ENCODE peak calls at places on chromosomes 13 and 19, in ten cellular contexts. A is adrenal gland; N is fibroblast of lung; Y is CD4-positive, alpha-beta T cell; S is CD8-positive, alpha-beta memory T cell; D is tibial nerve; V is heart left ventricle; K is Peyer's patch; I is left ventricle myocardium inferior; U is breast epithelium. P is an unnamed sample.

GRCh38 chr13:20869540-20869939 is 33.0 kb downstream of the XPO4 start:
- DNase-seq in A (no peak), N (no peak), Y (no peak), S (no peak), D (no peak), V (no peak), K (no peak), I (no peak), U (no peak), P (no peak)

GRCh38 chr13:26600345-26600761 is 42.9 kb downstream of the WASF3 start:
- DNase-seq in A (no peak), N (peak; percentile 42), Y (no peak), S (no peak), D (peak; percentile 41), V (no peak), K (no peak), I (no peak), U (no peak), P (no peak)

GRCh38 chr13:93004919-93005318 is 221.7 kb upstream of the GPC6 start:
- DNase-seq in A (no peak), N (peak; percentile 17), Y (no peak), S (no peak), D (no peak), V (no peak), K (no peak), I (no peak), U (no peak), P (no peak)

GRCh38 chr13:59061621-59062020 is 1102.1 kb downstream of the DIAPH3 start:
- DNase-seq in A (no peak), N (no peak), Y (no peak), S (no peak), D (no peak), V (no peak), K (no peak), I (no peak), U (no peak), P (no peak)

GRCh38 chr13:97743946-97744345 is 209.5 kb upstream of the IPO5 start:
- DNase-seq in A (no peak), N (no peak), Y (no peak), S (no peak), D (no peak), V (no peak), K (no peak), I (no peak), U (no peak), P (no peak)

GRCh38 chr19:29893606-29894284 is 48.3 kb upstream of the URI1 start:
- DNase-seq in A (peak; percentile 60), N (no peak), Y (no peak), S (no peak), D (no peak), V (no peak), K (no peak), I (no peak), U (no peak), P (no peak)

GRCh38 chr13:98506343-98507059 is 70.4 kb downstream of the STK24 start:
- DNase-seq in A (no peak), N (peak; percentile 11), Y (no peak), S (no peak), D (no peak), V (no peak), K (peak; percentile 13), I (no peak), U (no peak), P (no peak)

GRCh38 chr19:55118401-55118991 is 1.1 kb upstream of the PPP1R12C start:
- DNase-seq in A (peak; percentile 74), N (no peak), Y (no peak), S (no peak), D (peak; percentile 41), V (peak; percentile 84), K (no peak), I (peak; percentile 65), U (no peak), P (no peak)

GRCh38 chr19:10876459-10877240 is 5.3 kb downstream of the CARM1 start:
- DNase-seq in A (no peak), N (no peak), Y (no peak), S (no peak), D (no peak), V (peak; percentile 85), K (no peak), I (peak; percentile 31), U (no peak), P (no peak)

GRCh38 chr13:30331331-30331771 is 24.0 kb upstream of the KATNAL1 start:
- DNase-seq in A (peak; percentile 68), N (no peak), Y (no peak), S (no peak), D (no peak), V (no peak), K (no peak), I (peak; percentile 22), U (no peak), P (no peak)

GRCh38 chr19:7729831-7730285 is 2.1 kb downstream of the CLEC4G start:
- DNase-seq in A (no peak), N (no peak), Y (no peak), S (no peak), D (no peak), V (no peak), K (no peak), I (no peak), U (no peak), P (no peak)

GRCh38 chr19:10797078-10797477 is 38.9 kb downstream of the TMED1 start:
- DNase-seq in A (no peak), N (no peak), Y (peak; percentile 43), S (peak; percentile 78), D (no peak), V (no peak), K (peak; percentile 41), I (no peak), U (no peak), P (no peak)

GRCh38 chr19:13164370-13165090 is 14.3 kb downstream of the IER2 start:
- DNase-seq in A (peak; percentile 75), N (peak; percentile 73), Y (peak; percentile 38), S (peak; percentile 42), D (no peak), V (peak; percentile 91), K (peak; percentile 55), I (peak; percentile 77), U (peak; percentile 65), P (no peak)

GRCh38 chr13:102141625-102142472 is 260.0 kb downstream of the FGF14 start:
- DNase-seq in A (no peak), N (peak; percentile 23), Y (no peak), S (no peak), D (no peak), V (no peak), K (no peak), I (no peak), U (no peak), P (no peak)

GRCh38 chr19:44731081-44731480 is 17.4 kb upstream of the BCL3 start:
- DNase-seq in A (no peak), N (no peak), Y (no peak), S (no peak), D (no peak), V (no peak), K (no peak), I (no peak), U (no peak), P (no peak)

GRCh38 chr13:113671066-113672001 is 4.3 kb downstream of the GRK1 start:
- DNase-seq in A (no peak), N (no peak), Y (no peak), S (no peak), D (no peak), V (peak; percentile 22), K (no peak), I (peak; percentile 11), U (no peak), P (no peak)

DNA sequence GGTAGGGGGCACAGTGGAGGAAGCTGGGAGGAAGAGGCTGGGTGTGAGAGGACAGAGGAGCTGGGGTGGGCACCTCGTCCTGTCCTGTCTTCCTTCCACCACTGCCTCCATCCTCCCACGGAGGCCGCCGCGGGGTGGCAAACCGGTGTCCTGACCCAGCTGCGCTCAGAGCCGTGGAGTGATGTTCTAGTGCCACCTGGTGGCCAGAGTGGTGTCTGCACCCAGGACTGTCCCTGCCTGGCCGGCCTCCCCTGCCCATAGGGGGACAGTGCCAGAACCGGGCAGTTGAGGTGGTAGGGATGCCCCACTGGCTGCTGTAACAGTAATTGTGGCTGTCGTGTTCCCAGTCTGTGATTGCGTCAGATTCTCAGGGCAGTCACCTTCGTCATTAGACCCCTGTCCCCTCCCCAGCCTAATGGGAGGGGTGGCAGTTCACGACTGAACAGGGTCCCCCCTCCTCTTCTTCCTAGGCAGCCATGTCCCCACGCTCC is 11.1 kb upstream of the ARRDC2 start:
- DNase-seq in A (peak; percentile 94), N (peak; percentile 29), Y (peak; percentile 83), S (peak; percentile 76), D (peak; percentile 91), V (peak; percentile 84), K (peak; percentile 82), I (peak; percentile 86), U (peak; percentile 80), P (peak; percentile 91)
- H3K27ac ChIP-seq in A (no peak overlapping the region), N (no peak overlapping the region), Y (no peak overlapping the region), S (no peak overlapping the region), D (no peak overlapping the region), V (no peak overlapping the region), K (no peak overlapping the region), I (no peak overlapping the region), U (no peak overlapping the region), P (no peak overlapping the region)

GRCh38 chr13:95552208-95552538 is 347 bp upstream of the CLDN10 start:
- DNase-seq in A (no peak), N (no peak), Y (no peak), S (no peak), D (no peak), V (no peak), K (no peak), I (no peak), U (no peak), P (no peak)
- H3K27me3 ChIP-seq in A (peaks cover 51% of the 10 kb centered on the region), N (peaks cover 50% of the 10 kb centered on the region), Y (peaks cover 56% of the 10 kb centered on the region), S (peaks cover 16% of the 10 kb centered on the region), D (no peaks in the 10 kb centered on the region), V (peaks cover 39% of the 10 kb centered on the region), K (peaks cover 24% of the 10 kb centered on the region), I (peaks cover 95% of the 10 kb centered on the region), U (peaks cover 61% of the 10 kb centered on the region), P (no peaks in the 10 kb centered on the region)

GRCh38 chr19:17953869-17954268 is 13.0 kb upstream of the KCNN1 start:
- DNase-seq in A (no peak), N (no peak), Y (no peak), S (no peak), D (no peak), V (no peak), K (no peak), I (no peak), U (no peak), P (no peak)
- H3K27ac ChIP-seq in A (no peak overlapping the region), N (no peak overlapping the region), Y (no peak overlapping the region), S (peak overlapping the region; percentile 30), D (no peak overlapping the region), V (no peak overlapping the region), K (no peak overlapping the region), I (no peak overlapping the region), U (no peak overlapping the region), P (no peak overlapping the region)

DNA sequence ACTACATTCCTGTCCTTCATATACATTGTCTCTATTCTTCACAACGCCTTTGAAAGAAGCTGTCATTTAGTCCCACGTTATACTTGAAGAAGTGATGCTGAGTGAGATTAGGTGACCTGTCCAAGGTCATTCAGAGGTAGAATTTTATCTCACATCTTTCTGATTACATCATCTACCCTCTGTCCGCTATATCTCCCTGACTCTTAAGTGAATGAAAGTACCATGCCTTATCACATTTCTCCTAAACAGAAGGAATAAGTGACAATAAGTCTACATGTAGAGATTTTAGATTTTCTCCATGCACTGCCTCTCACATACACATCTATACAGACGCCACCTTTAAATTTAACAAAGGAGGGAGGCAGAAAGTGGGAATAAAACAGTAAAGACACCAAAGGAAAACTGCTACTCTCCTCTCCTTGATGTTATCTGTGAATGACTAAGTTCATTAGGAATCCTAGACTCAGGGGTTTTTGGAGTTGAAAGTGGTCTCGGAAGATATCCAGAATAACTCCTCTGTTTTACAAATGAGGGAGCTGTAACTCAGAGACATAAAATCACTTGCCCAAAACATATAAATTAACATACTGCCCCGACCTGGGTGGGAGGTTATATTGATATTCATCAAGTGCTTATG is 4.9 kb upstream of the CLDN10 start:
- DNase-seq in A (no peak), N (peak; percentile 55), Y (no peak), S (no peak), D (no peak), V (no peak), K (no peak), I (no peak), U (no peak), P (no peak)
- H3K27me3 ChIP-seq in A (peaks cover 36% of the 10 kb centered on the region), N (peaks cover 39% of the 10 kb centered on the region), Y (peaks cover 32% of the 10 kb centered on the region), S (peaks cover 6% of the 10 kb centered on the region), D (no peaks in the 10 kb centered on the region), V (peaks cover 24% of the 10 kb centered on the region), K (peaks cover 9% of the 10 kb centered on the region), I (peaks cover 71% of the 10 kb centered on the region), U (peaks cover 45% of the 10 kb centered on the region), P (no peaks in the 10 kb centered on the region)

P was measured in pancreas.